ENCODE peak calls at places on chromosome 2, in nine cellular contexts. X, R, L, G, D, N, Q, E and I are unnamed samples.

GRCh38 chr2:70008290-70008689 is 46.9 kb upstream of the ASPRV1 start:
- DNase-seq in X (no peak), R (no peak), L (no peak), G (no peak), D (no peak), N (no peak), Q (no peak), E (no peak), I (no peak)

GRCh38 chr2:233692648-233693047 is at the start of gene UGT1A6:
- DNase-seq in X (no peak), R (no peak), L (no peak), G (no peak), D (no peak), N (no peak), Q (no peak), E (no peak), I (no peak)

GRCh38 chr2:239034561-239035341 is 186.9 kb downstream of the TWIST2 start:
- DNase-seq in X (no peak), R (no peak), L (no peak), G (no peak), D (no peak), N (no peak), Q (no peak), E (no peak), I (no peak)

GRCh38 chr2:239295377-239296019 is 105.3 kb downstream of the HDAC4 start:
- DNase-seq in X (no peak), R (no peak), L (peak; percentile 16), G (no peak), D (no peak), N (no peak), Q (no peak), E (no peak), I (no peak)

GRCh38 chr2:100291152-100291970 is 30.9 kb downstream of the LONRF2 start:
- DNase-seq in X (peak; percentile 92), R (peak; percentile 100), L (peak; percentile 77), G (peak; percentile 96), D (peak; percentile 92), N (peak; percentile 93), Q (peak; percentile 100), E (peak; percentile 97), I (peak; percentile 86)

GRCh38 chr2:11647834-11648600 is 22.0 kb downstream of the NTSR2 start:
- DNase-seq in X (no peak), R (peak; percentile 26), L (peak; percentile 39), G (peak; percentile 30), D (peak; percentile 12), N (peak; percentile 34), Q (peak; percentile 26), E (no peak), I (no peak)

GRCh38 chr2:207770602-207771404 is 1.1 kb upstream of the FZD5 start:
- DNase-seq in X (no peak), R (no peak), L (peak; percentile 7), G (peak; percentile 49), D (no peak), N (no peak), Q (no peak), E (no peak), I (no peak)

GRCh38 chr2:48531141-48531648 is 1.2 kb downstream of the STON1 start:
- DNase-seq in X (peak; percentile 74), R (peak; percentile 85), L (peak; percentile 73), G (peak; percentile 88), D (peak; percentile 97), N (peak; percentile 78), Q (peak; percentile 85), E (no peak), I (peak; percentile 14)

GRCh38 chr2:133788391-133788790 is 220.1 kb upstream of the NCKAP5 start:
- DNase-seq in X (no peak), R (peak; percentile 52), L (no peak), G (peak; percentile 70), D (no peak), N (no peak), Q (peak; percentile 34), E (no peak), I (no peak)

GRCh38 chr2:42342061-42342794 is 18.8 kb downstream of the COX7A2L start:
- DNase-seq in X (peak; percentile 70), R (peak; percentile 92), L (peak; percentile 57), G (peak; percentile 97), D (peak; percentile 78), N (peak; percentile 64), Q (peak; percentile 89), E (peak; percentile 10), I (peak; percentile 40)

DNA sequence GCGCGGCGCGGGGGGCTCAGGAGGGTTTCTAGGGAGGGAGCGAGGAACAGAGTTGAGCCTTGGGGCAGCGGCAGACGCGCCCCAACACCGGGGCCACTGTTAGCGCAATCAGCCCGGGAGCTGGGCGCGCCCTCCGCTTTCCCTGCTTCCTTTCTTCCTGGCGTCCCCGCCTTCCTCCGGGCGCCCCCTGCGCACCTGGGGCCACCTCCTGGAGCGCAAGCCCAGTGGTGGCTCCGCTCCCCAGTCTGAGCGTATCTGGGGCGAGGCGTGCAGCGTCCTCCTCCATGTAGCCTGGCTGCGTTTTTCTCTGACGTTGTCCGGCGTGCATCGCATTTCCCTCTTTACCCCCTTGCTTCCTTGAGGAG is 5.2 kb downstream of the PROC start:
- DNase-seq in X (peak; percentile 30), R (no peak), L (no peak), G (no peak), D (peak; percentile 64), N (peak; percentile 70), Q (no peak), E (no peak), I (no peak)
- TF ChIP-seq EZH2 in X (no peak), R (peak; percentile 72), L (peak; percentile 22), G (peak; percentile 74), D (no peak), N (no peak), Q (no peak), E (no peak), I (no peak)

DNA sequence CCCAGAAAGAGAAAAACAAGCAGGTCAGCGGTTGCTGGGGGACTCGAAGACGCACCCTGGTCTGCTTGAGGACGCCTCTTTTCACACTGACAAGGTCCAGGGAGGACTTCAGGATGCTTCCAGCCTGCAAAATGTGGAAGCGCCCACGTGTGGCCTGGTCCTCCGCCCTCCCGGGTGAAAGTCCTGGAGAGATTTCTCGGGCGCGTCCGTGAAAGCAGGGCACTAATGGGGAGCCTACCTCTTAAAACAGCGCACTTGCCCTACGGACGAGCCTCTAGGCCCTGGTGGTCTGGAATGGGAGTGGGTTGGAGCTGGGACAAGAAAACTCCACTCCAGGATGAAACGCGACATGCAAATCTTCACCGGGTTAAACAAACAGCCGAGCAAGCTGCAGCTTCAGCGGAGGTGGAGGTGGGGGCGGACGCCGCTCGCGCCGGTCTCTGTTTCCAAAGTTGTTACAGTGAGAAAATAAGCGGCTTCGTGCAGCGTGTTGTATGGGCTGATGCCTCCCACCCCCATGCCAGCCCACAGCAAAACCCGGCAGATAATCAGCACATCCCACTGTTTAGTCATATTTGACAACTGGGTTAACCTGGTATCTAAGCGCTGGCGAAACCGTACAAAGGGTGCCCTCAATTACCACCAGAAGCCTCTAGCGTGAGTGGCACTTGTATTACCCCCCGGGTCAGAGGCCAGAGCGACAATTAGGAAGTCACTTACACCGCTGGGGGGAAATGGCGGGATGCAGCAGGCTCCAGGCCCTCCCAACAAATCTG is 1.1 kb upstream of the SP9 start:
- DNase-seq in X (no peak), R (no peak), L (no peak), G (no peak), D (no peak), N (no peak), Q (no peak), E (no peak), I (no peak)
- TF ChIP-seq EZH2 in X (no peak), R (peak; percentile 93), L (peak; percentile 95), G (no peak), D (peak; percentile 53), N (peak; percentile 92), Q (peak; percentile 80), E (no peak), I (no peak)

GRCh38 chr2:219446689-219447088 is 12.0 kb downstream of the SPEG start:
- DNase-seq in X (no peak), R (no peak), L (no peak), G (no peak), D (no peak), N (no peak), Q (no peak), E (no peak), I (no peak)

GRCh38 chr2:219448776-219449476 is 14.3 kb downstream of the SPEG start:
- DNase-seq in X (no peak), R (no peak), L (no peak), G (no peak), D (no peak), N (no peak), Q (no peak), E (no peak), I (no peak)

GRCh38 chr2:219447242-219448098 is 12.8 kb downstream of the SPEG start:
- DNase-seq in X (no peak), R (peak; percentile 75), L (no peak), G (no peak), D (no peak), N (no peak), Q (peak; percentile 60), E (no peak), I (no peak)

GRCh38 chr2:219449609-219450008 is 15.0 kb downstream of the SPEG start:
- DNase-seq in X (no peak), R (no peak), L (no peak), G (no peak), D (no peak), N (no peak), Q (no peak), E (no peak), I (no peak)

DNA sequence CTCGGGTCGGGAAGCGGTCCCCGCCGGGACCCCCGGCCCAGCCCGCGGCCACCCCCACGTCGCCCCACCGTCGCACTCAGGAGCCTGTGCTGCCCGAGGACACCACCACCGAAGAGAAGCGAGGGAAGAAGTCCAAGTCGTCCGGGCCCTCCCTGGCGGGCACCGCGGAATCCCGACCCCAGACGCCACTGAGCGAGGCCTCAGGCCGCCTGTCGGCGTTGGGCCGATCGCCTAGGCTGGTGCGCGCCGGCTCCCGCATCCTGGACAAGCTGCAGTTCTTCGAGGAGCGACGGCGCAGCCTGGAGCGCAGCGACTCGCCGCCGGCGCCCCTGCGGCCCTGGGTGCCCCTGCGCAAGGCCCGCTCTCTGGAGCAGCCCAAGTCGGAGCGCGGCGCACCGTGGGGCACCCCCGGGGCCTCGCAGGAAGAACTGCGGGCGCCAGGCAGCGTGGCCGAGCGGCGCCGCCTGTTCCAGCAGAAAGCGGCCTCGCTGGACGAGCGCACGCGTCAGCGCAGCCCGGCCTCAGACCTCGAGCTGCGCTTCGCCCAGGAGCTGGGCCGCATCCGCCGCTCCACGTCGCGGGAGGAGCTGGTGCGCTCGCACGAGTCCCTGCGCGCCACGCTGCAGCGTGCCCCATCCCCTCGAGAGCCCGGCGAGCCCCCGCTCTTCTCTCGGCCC is 13.6 kb downstream of the SPEG start:
- DNase-seq in X (no peak), R (no peak), L (no peak), G (no peak), D (no peak), N (no peak), Q (no peak), E (no peak), I (no peak)
- TF ChIP-seq EZH2 in X (no peak), R (no peak), L (no peak), G (no peak), D (no peak), N (no peak), Q (no peak), E (no peak), I (no peak)

GRCh38 chr2:19361325-19361990 is 3.0 kb upstream of the OSR1 start:
- DNase-seq in X (no peak), R (peak; percentile 33), L (peak; percentile 33), G (peak; percentile 71), D (no peak), N (no peak), Q (no peak), E (no peak), I (no peak)
- TF ChIP-seq EZH2 in X (no peak), R (no peak), L (peak; percentile 72), G (no peak), D (no peak), N (no peak), Q (peak; percentile 59), E (no peak), I (no peak)